ENCODE peak calls at places on chromosomes 1 and 21, in six cellular contexts. M is aorta, A is prostate gland, C is stomach, B is left ventricle myocardium inferior, Q is cardiac muscle cell. L is an unnamed sample.

GRCh38 chr1:234611799-234612351 is 1.9 kb upstream of the IRF2BP2 start:
- DNase-seq in M (peak), A (no peak), C (peak), B (peak), Q (no peak), L (peak)

GRCh38 chr21:36429672-36430546 is 44.7 kb downstream of the CHAF1B start:
- DNase-seq in M (peak), A (peak), C (peak), B (peak), Q (peak), L (peak)

GRCh38 chr1:183365676-183366075 is 52.5 kb downstream of the NMNAT2 start:
- DNase-seq in M (no peak), A (no peak), C (no peak), B (no peak), Q (no peak), L (peak)

GRCh38 chr1:220843481-220844011 is 35.7 kb upstream of the HLX start:
- DNase-seq in M (no peak), A (no peak), C (no peak), B (peak), Q (peak), L (peak)

GRCh38 chr1:67735806-67736627 is 51.0 kb downstream of the GADD45A start:
- DNase-seq in M (peak), A (peak), C (peak), B (peak), Q (peak), L (peak)

GRCh38 chr1:65904681-65905083 is 112.0 kb downstream of the PDE4B start:
- DNase-seq in M (no peak), A (no peak), C (no peak), B (no peak), Q (peak), L (no peak)

GRCh38 chr21:31846690-31847089 is 26.1 kb upstream of the HUNK start:
- DNase-seq in M (no peak), A (no peak), C (no peak), B (no peak), Q (no peak), L (peak)

GRCh38 chr1:171128463-171128862 is 37.8 kb downstream of the FMO3 start:
- DNase-seq in M (no peak), A (peak), C (no peak), B (no peak), Q (no peak), L (no peak)

GRCh38 chr1:189438808-189439207 is 1038.9 kb downstream of the BRINP3 start:
- DNase-seq in M (no peak), A (no peak), C (no peak), B (no peak), Q (no peak), L (no peak)

GRCh38 chr1:113913312-113913668 is 8.2 kb downstream of the DCLRE1B start:
- DNase-seq in M (no peak), A (no peak), C (no peak), B (no peak), Q (no peak), L (no peak)
- H3K27ac ChIP-seq in M (no peak), A (no peak), C (peak), B (peak), Q (no peak), L (peak)

GRCh38 chr1:1615256-1616044 is at the start of gene MIB2:
- DNase-seq in M (peak), A (peak), C (peak), B (peak), Q (peak), L (peak)

GRCh38 chr1:1614204-1614953 is 921 bp upstream of the MIB2 start:
- DNase-seq in M (peak), A (no peak), C (peak), B (no peak), Q (peak), L (peak)

GRCh38 chr1:1610796-1611597 is 4.3 kb upstream of the MIB2 start:
- DNase-seq in M (peak), A (no peak), C (no peak), B (no peak), Q (peak), L (peak)

GRCh38 chr1:1614954-1615255 is 395 bp upstream of the MIB2 start:
- DNase-seq in M (no peak), A (no peak), C (no peak), B (no peak), Q (no peak), L (no peak)

DNA sequence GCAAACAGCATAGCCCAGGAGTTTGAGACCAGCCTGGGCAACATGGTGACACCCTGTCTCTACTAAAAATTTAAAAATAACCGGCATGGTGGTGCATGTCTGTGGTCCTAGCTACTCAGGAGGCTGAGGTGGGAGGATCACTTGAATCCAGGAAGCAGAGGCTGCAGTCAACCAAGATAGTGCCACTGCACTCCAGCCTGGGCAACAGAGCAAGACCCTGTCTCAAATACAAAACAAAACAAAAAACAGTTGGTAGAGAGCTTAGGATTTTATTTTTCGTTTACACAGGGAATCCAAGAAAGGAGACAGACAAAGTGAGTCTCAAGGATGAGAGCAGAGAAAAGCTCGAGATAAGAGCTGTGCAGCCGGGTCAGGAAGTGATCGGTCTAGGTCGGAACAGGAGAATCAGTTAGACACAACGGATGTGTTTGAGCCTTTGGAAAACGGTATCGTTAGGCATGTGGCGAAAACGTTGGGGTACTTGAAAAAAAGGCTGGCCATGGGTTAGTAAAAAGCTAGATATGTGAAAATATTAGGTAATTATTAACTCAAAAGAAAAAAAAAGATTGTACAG is 1.7 kb upstream of the MIB2 start:
- DNase-seq in M (peak), A (no peak), C (no peak), B (no peak), Q (no peak), L (peak)
- H3K4me3 ChIP-seq in M (no peak), A (no peak), C (peak), B (peak), Q (peak), L (no peak)

GRCh38 chr1:40404670-40405462 is 31.3 kb downstream of the SMAP2 start:
- DNase-seq in M (no peak), A (peak), C (no peak), B (no peak), Q (peak), L (no peak)
- H3K27ac ChIP-seq in M (no peak), A (no peak), C (peak), B (no peak), Q (no peak), L (no peak)

GRCh38 chr1:116754203-116754977 is at the start of gene CD2:
- DNase-seq in M (no peak), A (no peak), C (peak), B (no peak), Q (no peak), L (no peak)
- H3K4me3 ChIP-seq in M (no peak), A (no peak), C (peak), B (no peak), Q (no peak), L (no peak)

GRCh38 chr1:162878000-162878596 is 17.1 kb upstream of the CCDC190 start:
- DNase-seq in M (peak), A (peak), C (peak), B (peak), Q (peak), L (peak)
- H3K27ac ChIP-seq in M (no peak), A (no peak), C (no peak), B (no peak), Q (no peak), L (no peak)

DNA sequence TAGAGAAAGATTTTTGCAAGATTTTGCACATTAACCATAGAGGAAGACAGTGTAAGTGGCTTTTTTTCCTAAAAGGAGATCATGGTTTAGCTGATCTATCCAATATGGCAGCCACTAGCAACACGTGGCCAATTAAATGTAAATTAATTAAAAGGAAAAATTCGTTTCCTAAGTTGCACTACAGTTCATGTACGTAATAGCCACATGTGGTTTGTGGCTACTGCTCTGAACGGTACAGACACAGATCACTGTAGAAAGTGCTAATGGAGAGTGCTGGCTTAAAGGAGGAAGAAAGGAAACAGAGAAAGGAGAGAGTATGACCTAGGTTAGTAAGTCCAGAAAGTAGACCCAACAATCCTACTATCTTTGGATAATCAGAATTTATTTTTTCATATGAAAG is 170.8 kb downstream of the SIPA1L2 start:
- DNase-seq in M (no peak), A (no peak), C (no peak), B (no peak), Q (no peak), L (no peak)
- H3K4me3 ChIP-seq in M (no peak), A (no peak), C (no peak), B (no peak), Q (no peak), L (no peak)

L was measured in right cardiac atrium.